ENCODE peak calls at places on chromosomes 5 and 9, in seven cellular contexts. K is ovary, F is tibial nerve, T is HCT116, O is lung, Q is fibroblast of lung, A is NT2/D1. L is an unnamed sample.

GRCh38 chr5:64811050-64811640 is 42.4 kb downstream of the CWC27 start:
- DNase-seq in A (peak; percentile 6), K (no peak), F (no peak), T (peak; percentile 37), O (no peak), Q (peak; percentile 61), L (no peak)

GRCh38 chr5:633521-633955 is 21.4 kb downstream of the CEP72 start:
- DNase-seq in Q (peak; percentile 80), K (peak; percentile 11), A (no peak), O (no peak), F (no peak), T (no peak), L (no peak)

GRCh38 chr9:136567651-136568287 is 21.9 kb upstream of the NOTCH1 start:
- DNase-seq in O (peak; percentile 55), F (peak; percentile 71), K (peak; percentile 76), T (peak; percentile 57), A (no peak), Q (peak; percentile 85), L (peak; percentile 65)

GRCh38 chr5:58122157-58122556 is 337.7 kb downstream of the PLK2 start:
- DNase-seq in O (no peak), K (no peak), Q (no peak), T (no peak), A (no peak), F (no peak), L (no peak)

GRCh38 chr5:1032011-1032410 is 23.4 kb downstream of the NKD2 start:
- DNase-seq in F (no peak), A (no peak), O (no peak), T (no peak), K (no peak), Q (no peak), L (peak; percentile 67)

GRCh38 chr9:6007770-6008168 is 7.7 kb downstream of the RANBP6 start:
- DNase-seq in F (peak; percentile 60), O (peak; percentile 76), Q (peak; percentile 56), T (peak; percentile 27), A (peak; percentile 80), K (peak; percentile 88), L (peak; percentile 95)

GRCh38 chr5:102200861-102201260 is 95.2 kb downstream of the SLCO4C1 start:
- DNase-seq in Q (no peak), O (no peak), K (no peak), T (no peak), A (no peak), F (no peak), L (no peak)

GRCh38 chr5:153654892-153655520 is 164.5 kb downstream of the GRIA1 start:
- DNase-seq in O (no peak), A (no peak), T (no peak), K (no peak), Q (peak; percentile 45), F (no peak), L (no peak)

GRCh38 chr9:73152445-73152844 is 780 bp downstream of the ANXA1 start:
- DNase-seq in O (no peak), F (no peak), K (no peak), T (no peak), A (no peak), Q (peak; percentile 82), L (no peak)

GRCh38 chr9:95167998-95168397 is 149.5 kb downstream of the FANCC start:
- DNase-seq in T (peak; percentile 61), K (peak; percentile 37), O (peak; percentile 77), Q (peak; percentile 88), F (peak; percentile 88), A (peak; percentile 87), L (no peak)

GRCh38 chr9:136196465-136197371 is 8.2 kb downstream of the LHX3 start:
- DNase-seq in Q (no peak), O (no peak), F (no peak), A (no peak), K (no peak), T (no peak), L (no peak)

GRCh38 chr9:78030553-78031270 is 899 bp downstream of the GNAQ start:
- DNase-seq in A (peak; percentile 22), K (peak; percentile 57), T (no peak), F (peak; percentile 63), Q (peak; percentile 60), O (peak; percentile 55), L (peak; percentile 90)

GRCh38 chr5:93579561-93580386 is 1.2 kb downstream of the NR2F1-AS1 start:
- DNase-seq in Q (peak; percentile 61), T (no peak), A (no peak), O (no peak), K (peak; percentile 61), F (no peak), L (peak; percentile 86)

GRCh38 chr5:93577807-93578178 is 3.2 kb downstream of the NR2F1-AS1 start:
- DNase-seq in F (no peak), O (no peak), A (no peak), T (no peak), K (no peak), Q (no peak), L (no peak)

GRCh38 chr5:93580387-93581100 is 475 bp downstream of the NR2F1-AS1 start:
- DNase-seq in K (peak; percentile 57), F (no peak), O (no peak), T (no peak), A (no peak), Q (peak; percentile 66), L (peak; percentile 87)

GRCh38 chr5:93578179-93578812 is 2.7 kb downstream of the NR2F1-AS1 start:
- DNase-seq in O (no peak), F (no peak), K (no peak), A (no peak), Q (peak; percentile 77), T (no peak), L (no peak)

DNA sequence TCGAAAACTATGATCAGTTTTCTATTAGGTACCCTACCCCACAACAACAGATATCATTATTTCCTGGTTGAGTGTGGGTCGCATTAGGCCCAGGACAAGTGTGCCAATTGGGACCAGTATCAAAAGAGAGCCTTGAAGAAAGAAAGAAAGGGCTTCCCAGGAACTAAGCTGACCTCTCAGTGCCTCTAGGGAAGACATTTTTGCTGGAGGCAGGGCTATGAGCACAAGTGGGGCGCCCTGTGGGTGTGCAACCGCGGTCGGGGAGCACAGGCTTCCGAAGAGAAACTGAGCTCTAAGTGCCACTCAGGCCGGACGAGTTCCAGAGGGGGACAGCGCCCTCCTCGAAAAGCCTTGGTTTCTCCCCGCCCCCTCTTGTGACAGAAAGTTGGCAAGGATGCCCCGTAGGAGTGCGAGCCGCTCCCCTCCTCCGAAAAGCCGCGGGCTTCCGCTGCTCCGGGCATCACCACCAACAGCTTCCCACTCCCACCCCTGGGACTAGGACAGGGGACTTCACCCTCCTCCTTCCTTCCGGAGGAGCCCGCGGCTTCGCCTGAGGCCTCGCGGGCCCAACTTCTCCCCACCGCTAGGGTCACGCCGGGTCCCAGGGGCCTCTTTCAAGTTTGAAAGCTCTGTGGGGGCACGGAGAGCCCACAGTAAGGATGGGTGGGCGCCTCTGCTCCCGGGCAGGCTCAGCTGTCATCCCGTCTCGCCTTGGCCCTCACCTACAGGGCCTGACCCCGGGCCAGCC is 2.0 kb downstream of the NR2F1-AS1 start:
- DNase-seq in Q (peak; percentile 80), T (no peak), O (no peak), A (no peak), F (peak; percentile 81), K (peak; percentile 79), L (no peak)
- H3K4me3 ChIP-seq in Q (peak overlapping the region; percentile 58), T (peak overlapping the region; percentile 70), O (no peak overlapping the region), A (peak overlapping the region; percentile 21), F (peak overlapping the region; percentile 83), K (peak overlapping the region; percentile 87), L (no peak overlapping the region)

DNA sequence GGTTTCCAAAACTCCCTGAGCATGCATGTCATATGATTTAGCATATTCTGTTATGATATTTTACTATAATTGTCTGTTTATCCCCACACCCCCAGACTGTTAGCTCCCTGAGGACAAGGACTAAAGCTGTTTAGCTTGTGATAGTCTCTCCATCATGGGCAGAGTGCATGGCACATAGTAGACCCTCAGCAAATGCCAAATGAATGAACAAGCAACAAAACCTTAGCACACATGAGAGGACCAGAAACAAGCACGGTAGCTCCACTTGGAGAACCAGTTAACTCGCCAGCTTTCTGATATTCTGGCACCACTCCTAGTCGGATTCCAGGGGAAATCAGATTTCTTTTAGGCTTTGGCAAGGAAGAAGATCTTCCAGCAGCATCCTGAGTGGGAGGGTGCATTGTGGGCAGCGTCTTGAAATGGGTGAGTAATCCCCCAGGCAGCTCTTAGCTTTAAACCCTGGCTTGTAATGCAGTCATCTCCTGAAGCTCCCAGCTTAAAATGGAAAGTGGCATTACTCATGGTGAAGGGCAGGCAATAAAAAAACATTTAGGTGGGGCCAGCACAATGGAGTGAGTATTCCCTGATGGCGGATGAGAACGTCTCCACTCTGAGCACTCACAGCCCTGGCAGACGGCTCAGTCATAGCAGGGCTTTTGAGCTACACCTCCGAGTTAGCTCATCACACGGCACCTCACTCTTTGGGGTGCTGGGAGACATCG is 41.1 kb downstream of the FGF1 start:
- DNase-seq in T (peak; percentile 96), Q (peak; percentile 100), F (no peak), O (peak; percentile 38), K (no peak), A (no peak), L (no peak)
- H3K4me3 ChIP-seq in T (peak overlapping the region; percentile 12), Q (no peak overlapping the region), F (no peak overlapping the region), O (no peak overlapping the region), K (no peak overlapping the region), A (no peak overlapping the region), L (no peak overlapping the region)

GRCh38 chr5:149417714-149418368 is 38.7 kb upstream of the IL17B start:
- DNase-seq in T (no peak), A (no peak), K (no peak), F (no peak), O (no peak), Q (no peak), L (no peak)

GRCh38 chr5:149420509-149421371 is 41.6 kb upstream of the IL17B start:
- DNase-seq in K (peak; percentile 84), T (no peak), O (no peak), A (no peak), Q (peak; percentile 43), F (no peak), L (no peak)

GRCh38 chr5:149416977-149417713 is 38.1 kb upstream of the IL17B start:
- DNase-seq in Q (peak; percentile 53), T (no peak), F (no peak), A (no peak), O (no peak), K (peak; percentile 52), L (no peak)

GRCh38 chr5:149419532-149420485 is 40.7 kb upstream of the IL17B start:
- DNase-seq in F (no peak), K (no peak), T (no peak), O (no peak), A (no peak), Q (no peak), L (no peak)

DNA sequence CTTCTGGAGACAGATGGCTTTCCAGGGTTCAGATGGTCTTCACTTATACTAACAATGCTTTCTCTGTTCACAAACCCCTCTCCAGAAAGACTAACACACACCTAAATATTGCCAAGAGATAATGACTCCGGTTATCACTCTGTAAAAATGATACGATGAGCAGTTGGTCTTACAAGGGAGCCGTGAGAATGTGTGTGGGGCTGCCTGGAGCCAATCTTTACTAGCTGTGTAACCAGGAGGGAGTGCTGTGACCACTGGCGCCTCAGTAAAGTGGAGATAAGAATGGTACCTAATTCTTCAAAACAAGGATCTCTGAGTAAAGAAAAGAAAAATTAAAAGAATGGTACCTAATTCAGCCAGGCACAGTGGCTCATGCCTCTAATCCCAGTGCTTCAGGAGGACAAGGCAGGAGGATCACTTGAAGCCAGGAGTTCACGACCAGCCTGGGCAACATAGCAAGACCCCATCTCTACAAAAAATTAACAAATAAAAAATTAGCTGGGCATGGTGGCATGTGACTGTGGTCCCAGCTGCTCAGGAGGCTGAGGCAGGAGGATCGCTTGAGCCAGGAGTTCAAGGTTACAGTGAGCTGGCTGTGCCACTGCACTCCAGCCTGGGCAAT is 39.9 kb upstream of the IL17B start:
- DNase-seq in T (no peak), K (no peak), F (no peak), A (no peak), Q (peak; percentile 36), O (no peak), L (no peak)
- H3K4me3 ChIP-seq in T (no peak overlapping the region), K (no peak overlapping the region), F (no peak overlapping the region), A (no peak overlapping the region), Q (no peak overlapping the region), O (no peak overlapping the region), L (no peak overlapping the region)

GRCh38 chr9:118665226-118665919 is 703.9 kb downstream of the BRINP1 start:
- DNase-seq in T (no peak), K (no peak), O (no peak), F (no peak), Q (no peak), A (no peak), L (no peak)
- H3K4me3 ChIP-seq in T (no peak overlapping the region), K (no peak overlapping the region), O (no peak overlapping the region), F (no peak overlapping the region), Q (no peak overlapping the region), A (no peak overlapping the region), L (no peak overlapping the region)

L was measured in lower leg skin.